ENCODE peak calls at places on chromosome X, in six cellular contexts. One of them, this sample, is unnamed.

GRCh38 chrX:111445485-111445884 is 33.5 kb upstream of the DCX start:
- DNase-seq in stimulated activated CD8-positive, alpha-beta memory T cell treated with anti-CD3 and anti-CD28 coated beads, Interleukin-7, amount 100 ng/mL, for 24 hours: no peak
- DNase-seq in GM12865: peak
- DNase-seq in T-helper 2 cell: no peak
- DNase-seq in T-cell: no peak
- DNase-seq in stimulated activated CD4-positive, alpha-beta T cell treated with anti-CD3 and anti-CD28 coated beads, Interleukin-15, amount 100 ng/mL, for 1 hour: no peak
- DNase-seq in this sample: peak

GRCh38 chrX:67563469-67564448 is 19.9 kb downstream of the AR start:
- DNase-seq in GM12865: no peak
- DNase-seq in stimulated activated CD4-positive, alpha-beta T cell treated with anti-CD3 and anti-CD28 coated beads, Interleukin-15, amount 100 ng/mL, for 1 hour: no peak
- DNase-seq in T-cell: no peak
- DNase-seq in stimulated activated CD8-positive, alpha-beta memory T cell treated with anti-CD3 and anti-CD28 coated beads, Interleukin-7, amount 100 ng/mL, for 24 hours: no peak
- DNase-seq in T-helper 2 cell: no peak
- DNase-seq in this sample: no peak

GRCh38 chrX:124232523-124233201 is 99.8 kb upstream of the TEX13D start:
- DNase-seq in T-cell: no peak
- DNase-seq in stimulated activated CD8-positive, alpha-beta memory T cell treated with anti-CD3 and anti-CD28 coated beads, Interleukin-7, amount 100 ng/mL, for 24 hours: no peak
- DNase-seq in GM12865: peak
- DNase-seq in T-helper 2 cell: no peak
- DNase-seq in stimulated activated CD4-positive, alpha-beta T cell treated with anti-CD3 and anti-CD28 coated beads, Interleukin-15, amount 100 ng/mL, for 1 hour: peak
- DNase-seq in this sample: no peak

GRCh38 chrX:9668537-9668936 is 97.1 kb downstream of the GPR143 start:
- DNase-seq in stimulated activated CD8-positive, alpha-beta memory T cell treated with anti-CD3 and anti-CD28 coated beads, Interleukin-7, amount 100 ng/mL, for 24 hours: no peak
- DNase-seq in stimulated activated CD4-positive, alpha-beta T cell treated with anti-CD3 and anti-CD28 coated beads, Interleukin-15, amount 100 ng/mL, for 1 hour: no peak
- DNase-seq in T-helper 2 cell: no peak
- DNase-seq in GM12865: no peak
- DNase-seq in T-cell: no peak
- DNase-seq in this sample: no peak

GRCh38 chrX:70998402-70999027 is 67.6 kb upstream of the SLC7A3 start:
- DNase-seq in stimulated activated CD8-positive, alpha-beta memory T cell treated with anti-CD3 and anti-CD28 coated beads, Interleukin-7, amount 100 ng/mL, for 24 hours: no peak
- DNase-seq in stimulated activated CD4-positive, alpha-beta T cell treated with anti-CD3 and anti-CD28 coated beads, Interleukin-15, amount 100 ng/mL, for 1 hour: no peak
- DNase-seq in GM12865: peak
- DNase-seq in T-cell: peak
- DNase-seq in T-helper 2 cell: no peak
- DNase-seq in this sample: peak

GRCh38 chrX:71945435-71945834 is 34.8 kb downstream of the NHSL2 start:
- DNase-seq in T-cell: no peak
- DNase-seq in stimulated activated CD4-positive, alpha-beta T cell treated with anti-CD3 and anti-CD28 coated beads, Interleukin-15, amount 100 ng/mL, for 1 hour: no peak
- DNase-seq in stimulated activated CD8-positive, alpha-beta memory T cell treated with anti-CD3 and anti-CD28 coated beads, Interleukin-7, amount 100 ng/mL, for 24 hours: no peak
- DNase-seq in GM12865: no peak
- DNase-seq in T-helper 2 cell: no peak
- DNase-seq in this sample: no peak

GRCh38 chrX:135985974-135986312 is 708 bp downstream of the SLC9A6 start:
- DNase-seq in T-helper 2 cell: no peak
- DNase-seq in stimulated activated CD8-positive, alpha-beta memory T cell treated with anti-CD3 and anti-CD28 coated beads, Interleukin-7, amount 100 ng/mL, for 24 hours: no peak
- DNase-seq in stimulated activated CD4-positive, alpha-beta T cell treated with anti-CD3 and anti-CD28 coated beads, Interleukin-15, amount 100 ng/mL, for 1 hour: no peak
- DNase-seq in T-cell: no peak
- DNase-seq in GM12865: no peak
- DNase-seq in this sample: no peak

GRCh38 chrX:1274786-1275185 is 6.2 kb downstream of the CSF2RA start:
- DNase-seq in GM12865: no peak
- DNase-seq in T-helper 2 cell: no peak
- DNase-seq in stimulated activated CD4-positive, alpha-beta T cell treated with anti-CD3 and anti-CD28 coated beads, Interleukin-15, amount 100 ng/mL, for 1 hour: no peak
- DNase-seq in stimulated activated CD8-positive, alpha-beta memory T cell treated with anti-CD3 and anti-CD28 coated beads, Interleukin-7, amount 100 ng/mL, for 24 hours: no peak
- DNase-seq in T-cell: no peak
- DNase-seq in this sample: peak

GRCh38 chrX:94914235-94914634 is 1240.2 kb downstream of the FAM133A start:
- DNase-seq in GM12865: no peak
- DNase-seq in stimulated activated CD4-positive, alpha-beta T cell treated with anti-CD3 and anti-CD28 coated beads, Interleukin-15, amount 100 ng/mL, for 1 hour: no peak
- DNase-seq in stimulated activated CD8-positive, alpha-beta memory T cell treated with anti-CD3 and anti-CD28 coated beads, Interleukin-7, amount 100 ng/mL, for 24 hours: no peak
- DNase-seq in T-helper 2 cell: no peak
- DNase-seq in T-cell: no peak
- DNase-seq in this sample: no peak

GRCh38 chrX:28659269-28659668 is 72.0 kb downstream of the IL1RAPL1 start:
- DNase-seq in T-cell: no peak
- DNase-seq in T-helper 2 cell: no peak
- DNase-seq in stimulated activated CD4-positive, alpha-beta T cell treated with anti-CD3 and anti-CD28 coated beads, Interleukin-15, amount 100 ng/mL, for 1 hour: no peak
- DNase-seq in GM12865: peak
- DNase-seq in stimulated activated CD8-positive, alpha-beta memory T cell treated with anti-CD3 and anti-CD28 coated beads, Interleukin-7, amount 100 ng/mL, for 24 hours: no peak
- DNase-seq in this sample: no peak

GRCh38 chrX:110444996-110445395 is 86.3 kb downstream of the RTL9 start:
- DNase-seq in T-helper 2 cell: no peak
- DNase-seq in stimulated activated CD4-positive, alpha-beta T cell treated with anti-CD3 and anti-CD28 coated beads, Interleukin-15, amount 100 ng/mL, for 1 hour: no peak
- DNase-seq in GM12865: no peak
- DNase-seq in stimulated activated CD8-positive, alpha-beta memory T cell treated with anti-CD3 and anti-CD28 coated beads, Interleukin-7, amount 100 ng/mL, for 24 hours: no peak
- DNase-seq in T-cell: no peak
- DNase-seq in this sample: no peak

GRCh38 chrX:114508836-114509235 is 75.0 kb upstream of the HTR2C start:
- DNase-seq in stimulated activated CD8-positive, alpha-beta memory T cell treated with anti-CD3 and anti-CD28 coated beads, Interleukin-7, amount 100 ng/mL, for 24 hours: no peak
- DNase-seq in GM12865: no peak
- DNase-seq in T-helper 2 cell: no peak
- DNase-seq in stimulated activated CD4-positive, alpha-beta T cell treated with anti-CD3 and anti-CD28 coated beads, Interleukin-15, amount 100 ng/mL, for 1 hour: no peak
- DNase-seq in T-cell: no peak
- DNase-seq in this sample: no peak

GRCh38 chrX:46561931-46562721 is 11.4 kb upstream of the CHST7 start:
- DNase-seq in stimulated activated CD4-positive, alpha-beta T cell treated with anti-CD3 and anti-CD28 coated beads, Interleukin-15, amount 100 ng/mL, for 1 hour: no peak
- DNase-seq in GM12865: peak
- DNase-seq in T-helper 2 cell: no peak
- DNase-seq in stimulated activated CD8-positive, alpha-beta memory T cell treated with anti-CD3 and anti-CD28 coated beads, Interleukin-7, amount 100 ng/mL, for 24 hours: no peak
- DNase-seq in T-cell: no peak
- DNase-seq in this sample: peak

GRCh38 chrX:121179972-121180371 is 132.6 kb downstream of the GLUD2 start:
- DNase-seq in T-helper 2 cell: no peak
- DNase-seq in T-cell: no peak
- DNase-seq in stimulated activated CD8-positive, alpha-beta memory T cell treated with anti-CD3 and anti-CD28 coated beads, Interleukin-7, amount 100 ng/mL, for 24 hours: no peak
- DNase-seq in stimulated activated CD4-positive, alpha-beta T cell treated with anti-CD3 and anti-CD28 coated beads, Interleukin-15, amount 100 ng/mL, for 1 hour: no peak
- DNase-seq in GM12865: no peak
- DNase-seq in this sample: no peak

GRCh38 chrX:151987108-151987507 is 12.6 kb upstream of the GABRE start:
- DNase-seq in stimulated activated CD8-positive, alpha-beta memory T cell treated with anti-CD3 and anti-CD28 coated beads, Interleukin-7, amount 100 ng/mL, for 24 hours: no peak
- DNase-seq in T-helper 2 cell: no peak
- DNase-seq in GM12865: no peak
- DNase-seq in T-cell: no peak
- DNase-seq in stimulated activated CD4-positive, alpha-beta T cell treated with anti-CD3 and anti-CD28 coated beads, Interleukin-15, amount 100 ng/mL, for 1 hour: no peak
- DNase-seq in this sample: no peak

GRCh38 chrX:72158773-72159172 is 22.8 kb upstream of the PIN4 start:
- DNase-seq in stimulated activated CD8-positive, alpha-beta memory T cell treated with anti-CD3 and anti-CD28 coated beads, Interleukin-7, amount 100 ng/mL, for 24 hours: no peak
- DNase-seq in T-cell: no peak
- DNase-seq in stimulated activated CD4-positive, alpha-beta T cell treated with anti-CD3 and anti-CD28 coated beads, Interleukin-15, amount 100 ng/mL, for 1 hour: no peak
- DNase-seq in GM12865: no peak
- DNase-seq in T-helper 2 cell: no peak
- DNase-seq in this sample: no peak

GRCh38 chrX:118779581-118779980 is 44.0 kb upstream of the ZCCHC12 start:
- DNase-seq in GM12865: no peak
- DNase-seq in stimulated activated CD8-positive, alpha-beta memory T cell treated with anti-CD3 and anti-CD28 coated beads, Interleukin-7, amount 100 ng/mL, for 24 hours: no peak
- DNase-seq in stimulated activated CD4-positive, alpha-beta T cell treated with anti-CD3 and anti-CD28 coated beads, Interleukin-15, amount 100 ng/mL, for 1 hour: no peak
- DNase-seq in T-helper 2 cell: no peak
- DNase-seq in T-cell: no peak
- DNase-seq in this sample: no peak

GRCh38 chrX:149571770-149572169 is 15.5 kb downstream of the MAGEA9B start:
- DNase-seq in stimulated activated CD8-positive, alpha-beta memory T cell treated with anti-CD3 and anti-CD28 coated beads, Interleukin-7, amount 100 ng/mL, for 24 hours: no peak
- DNase-seq in stimulated activated CD4-positive, alpha-beta T cell treated with anti-CD3 and anti-CD28 coated beads, Interleukin-15, amount 100 ng/mL, for 1 hour: no peak
- DNase-seq in T-cell: no peak
- DNase-seq in GM12865: no peak
- DNase-seq in T-helper 2 cell: no peak
- DNase-seq in this sample: no peak

GRCh38 chrX:136814847-136815634 is 34.3 kb upstream of the ARHGEF6 start:
- DNase-seq in stimulated activated CD8-positive, alpha-beta memory T cell treated with anti-CD3 and anti-CD28 coated beads, Interleukin-7, amount 100 ng/mL, for 24 hours: no peak
- DNase-seq in stimulated activated CD4-positive, alpha-beta T cell treated with anti-CD3 and anti-CD28 coated beads, Interleukin-15, amount 100 ng/mL, for 1 hour: no peak
- DNase-seq in T-helper 2 cell: no peak
- DNase-seq in GM12865: no peak
- DNase-seq in T-cell: no peak
- DNase-seq in this sample: no peak

GRCh38 chrX:110509778-110510510 is 151.3 kb downstream of the RTL9 start:
- DNase-seq in stimulated activated CD4-positive, alpha-beta T cell treated with anti-CD3 and anti-CD28 coated beads, Interleukin-15, amount 100 ng/mL, for 1 hour: no peak
- DNase-seq in T-helper 2 cell: no peak
- DNase-seq in stimulated activated CD8-positive, alpha-beta memory T cell treated with anti-CD3 and anti-CD28 coated beads, Interleukin-7, amount 100 ng/mL, for 24 hours: no peak
- DNase-seq in GM12865: no peak
- DNase-seq in T-cell: no peak
- DNase-seq in this sample: no peak

GRCh38 chrX:14051416-14051815 is 21.7 kb upstream of the GEMIN8 start:
- DNase-seq in GM12865: no peak
- DNase-seq in stimulated activated CD8-positive, alpha-beta memory T cell treated with anti-CD3 and anti-CD28 coated beads, Interleukin-7, amount 100 ng/mL, for 24 hours: no peak
- DNase-seq in T-helper 2 cell: no peak
- DNase-seq in stimulated activated CD4-positive, alpha-beta T cell treated with anti-CD3 and anti-CD28 coated beads, Interleukin-15, amount 100 ng/mL, for 1 hour: no peak
- DNase-seq in T-cell: no peak
- DNase-seq in this sample: no peak

GRCh38 chrX:108516184-108516583 is 76.5 kb downstream of the COL4A5 start:
- DNase-seq in GM12865: no peak
- DNase-seq in stimulated activated CD4-positive, alpha-beta T cell treated with anti-CD3 and anti-CD28 coated beads, Interleukin-15, amount 100 ng/mL, for 1 hour: no peak
- DNase-seq in stimulated activated CD8-positive, alpha-beta memory T cell treated with anti-CD3 and anti-CD28 coated beads, Interleukin-7, amount 100 ng/mL, for 24 hours: no peak
- DNase-seq in T-helper 2 cell: no peak
- DNase-seq in T-cell: no peak
- DNase-seq in this sample: no peak

GRCh38 chrX:7263961-7264360 is 116.0 kb upstream of the PUDP start:
- DNase-seq in T-helper 2 cell: no peak
- DNase-seq in stimulated activated CD8-positive, alpha-beta memory T cell treated with anti-CD3 and anti-CD28 coated beads, Interleukin-7, amount 100 ng/mL, for 24 hours: no peak
- DNase-seq in T-cell: no peak
- DNase-seq in stimulated activated CD4-positive, alpha-beta T cell treated with anti-CD3 and anti-CD28 coated beads, Interleukin-15, amount 100 ng/mL, for 1 hour: no peak
- DNase-seq in GM12865: no peak
- DNase-seq in this sample: no peak

GRCh38 chrX:50081282-50081955 is 119.4 kb downstream of the AKAP4 start:
- DNase-seq in stimulated activated CD4-positive, alpha-beta T cell treated with anti-CD3 and anti-CD28 coated beads, Interleukin-15, amount 100 ng/mL, for 1 hour: no peak
- DNase-seq in T-cell: no peak
- DNase-seq in stimulated activated CD8-positive, alpha-beta memory T cell treated with anti-CD3 and anti-CD28 coated beads, Interleukin-7, amount 100 ng/mL, for 24 hours: no peak
- DNase-seq in T-helper 2 cell: no peak
- DNase-seq in GM12865: peak
- DNase-seq in this sample: peak

GRCh38 chrX:110759785-110760184 is 35.8 kb downstream of the CHRDL1 start:
- DNase-seq in T-helper 2 cell: no peak
- DNase-seq in GM12865: no peak
- DNase-seq in stimulated activated CD8-positive, alpha-beta memory T cell treated with anti-CD3 and anti-CD28 coated beads, Interleukin-7, amount 100 ng/mL, for 24 hours: no peak
- DNase-seq in stimulated activated CD4-positive, alpha-beta T cell treated with anti-CD3 and anti-CD28 coated beads, Interleukin-15, amount 100 ng/mL, for 1 hour: no peak
- DNase-seq in T-cell: no peak
- DNase-seq in this sample: no peak

GRCh38 chrX:115147220-115147619 is 42.0 kb upstream of the RBMXL3 start:
- DNase-seq in stimulated activated CD4-positive, alpha-beta T cell treated with anti-CD3 and anti-CD28 coated beads, Interleukin-15, amount 100 ng/mL, for 1 hour: no peak
- DNase-seq in T-cell: no peak
- DNase-seq in stimulated activated CD8-positive, alpha-beta memory T cell treated with anti-CD3 and anti-CD28 coated beads, Interleukin-7, amount 100 ng/mL, for 24 hours: no peak
- DNase-seq in GM12865: peak
- DNase-seq in T-helper 2 cell: no peak
- DNase-seq in this sample: no peak

GRCh38 chrX:129792586-129793291 is 13.0 kb downstream of the SASH3 start:
- DNase-seq in stimulated activated CD4-positive, alpha-beta T cell treated with anti-CD3 and anti-CD28 coated beads, Interleukin-15, amount 100 ng/mL, for 1 hour: no peak
- DNase-seq in stimulated activated CD8-positive, alpha-beta memory T cell treated with anti-CD3 and anti-CD28 coated beads, Interleukin-7, amount 100 ng/mL, for 24 hours: no peak
- DNase-seq in T-helper 2 cell: no peak
- DNase-seq in T-cell: no peak
- DNase-seq in GM12865: no peak
- DNase-seq in this sample: no peak

GRCh38 chrX:38870386-38870895 is 69.2 kb downstream of the MID1IP1 start:
- DNase-seq in GM12865: no peak
- DNase-seq in T-helper 2 cell: no peak
- DNase-seq in stimulated activated CD8-positive, alpha-beta memory T cell treated with anti-CD3 and anti-CD28 coated beads, Interleukin-7, amount 100 ng/mL, for 24 hours: no peak
- DNase-seq in stimulated activated CD4-positive, alpha-beta T cell treated with anti-CD3 and anti-CD28 coated beads, Interleukin-15, amount 100 ng/mL, for 1 hour: no peak
- DNase-seq in T-cell: no peak
- DNase-seq in this sample: no peak

GRCh38 chrX:13747836-13748235 is 13.3 kb downstream of the OFD1 start:
- DNase-seq in GM12865: peak
- DNase-seq in stimulated activated CD8-positive, alpha-beta memory T cell treated with anti-CD3 and anti-CD28 coated beads, Interleukin-7, amount 100 ng/mL, for 24 hours: no peak
- DNase-seq in T-helper 2 cell: no peak
- DNase-seq in stimulated activated CD4-positive, alpha-beta T cell treated with anti-CD3 and anti-CD28 coated beads, Interleukin-15, amount 100 ng/mL, for 1 hour: no peak
- DNase-seq in T-cell: peak
- DNase-seq in this sample: peak

GRCh38 chrX:83008415-83008814 is 499.7 kb upstream of the POU3F4 start:
- DNase-seq in stimulated activated CD4-positive, alpha-beta T cell treated with anti-CD3 and anti-CD28 coated beads, Interleukin-15, amount 100 ng/mL, for 1 hour: no peak
- DNase-seq in GM12865: peak
- DNase-seq in stimulated activated CD8-positive, alpha-beta memory T cell treated with anti-CD3 and anti-CD28 coated beads, Interleukin-7, amount 100 ng/mL, for 24 hours: no peak
- DNase-seq in T-cell: no peak
- DNase-seq in T-helper 2 cell: no peak
- DNase-seq in this sample: peak

GRCh38 chrX:12403474-12404082 is 265.3 kb downstream of the FRMPD4 start:
- DNase-seq in stimulated activated CD8-positive, alpha-beta memory T cell treated with anti-CD3 and anti-CD28 coated beads, Interleukin-7, amount 100 ng/mL, for 24 hours: no peak
- DNase-seq in T-helper 2 cell: no peak
- DNase-seq in GM12865: no peak
- DNase-seq in stimulated activated CD4-positive, alpha-beta T cell treated with anti-CD3 and anti-CD28 coated beads, Interleukin-15, amount 100 ng/mL, for 1 hour: no peak
- DNase-seq in T-cell: no peak
- DNase-seq in this sample: no peak

GRCh38 chrX:15714529-15714928 is 23.5 kb upstream of the CA5B start:
- DNase-seq in T-helper 2 cell: no peak
- DNase-seq in stimulated activated CD4-positive, alpha-beta T cell treated with anti-CD3 and anti-CD28 coated beads, Interleukin-15, amount 100 ng/mL, for 1 hour: no peak
- DNase-seq in stimulated activated CD8-positive, alpha-beta memory T cell treated with anti-CD3 and anti-CD28 coated beads, Interleukin-7, amount 100 ng/mL, for 24 hours: no peak
- DNase-seq in T-cell: no peak
- DNase-seq in GM12865: no peak
- DNase-seq in this sample: no peak

GRCh38 chrX:47560179-47560830 is 700 bp upstream of the ARAF start:
- DNase-seq in T-helper 2 cell: no peak
- DNase-seq in GM12865: no peak
- DNase-seq in T-cell: no peak
- DNase-seq in stimulated activated CD8-positive, alpha-beta memory T cell treated with anti-CD3 and anti-CD28 coated beads, Interleukin-7, amount 100 ng/mL, for 24 hours: no peak
- DNase-seq in stimulated activated CD4-positive, alpha-beta T cell treated with anti-CD3 and anti-CD28 coated beads, Interleukin-15, amount 100 ng/mL, for 1 hour: no peak
- DNase-seq in this sample: no peak

GRCh38 chrX:45164021-45164621 is 36.6 kb downstream of the DIPK2B start:
- DNase-seq in stimulated activated CD8-positive, alpha-beta memory T cell treated with anti-CD3 and anti-CD28 coated beads, Interleukin-7, amount 100 ng/mL, for 24 hours: no peak
- DNase-seq in T-helper 2 cell: no peak
- DNase-seq in stimulated activated CD4-positive, alpha-beta T cell treated with anti-CD3 and anti-CD28 coated beads, Interleukin-15, amount 100 ng/mL, for 1 hour: no peak
- DNase-seq in GM12865: no peak
- DNase-seq in T-cell: no peak
- DNase-seq in this sample: no peak

GRCh38 chrX:2696698-2697215 is 5.7 kb downstream of the CD99 start:
- DNase-seq in GM12865: peak
- DNase-seq in stimulated activated CD8-positive, alpha-beta memory T cell treated with anti-CD3 and anti-CD28 coated beads, Interleukin-7, amount 100 ng/mL, for 24 hours: no peak
- DNase-seq in T-cell: peak
- DNase-seq in stimulated activated CD4-positive, alpha-beta T cell treated with anti-CD3 and anti-CD28 coated beads, Interleukin-15, amount 100 ng/mL, for 1 hour: no peak
- DNase-seq in T-helper 2 cell: peak
- DNase-seq in this sample: no peak

GRCh38 chrX:32489125-32489524 is 722.2 kb downstream of the DMD start:
- DNase-seq in T-helper 2 cell: no peak
- DNase-seq in stimulated activated CD4-positive, alpha-beta T cell treated with anti-CD3 and anti-CD28 coated beads, Interleukin-15, amount 100 ng/mL, for 1 hour: no peak
- DNase-seq in GM12865: no peak
- DNase-seq in T-cell: no peak
- DNase-seq in stimulated activated CD8-positive, alpha-beta memory T cell treated with anti-CD3 and anti-CD28 coated beads, Interleukin-7, amount 100 ng/mL, for 24 hours: no peak
- DNase-seq in this sample: no peak